ENCODE peak calls at places on chromosomes 6 and 20, in four cellular contexts. H is GM12878, P is K562, L is HepG2. N is an unnamed sample.

GRCh38 chr20:23963941-23964340 is 24.6 kb downstream of the GGTLC1 start:
- DNase-seq in H (no peak), P (no peak), L (no peak), N (no peak)

GRCh38 chr6:14317616-14318015 is 200.0 kb downstream of the CD83 start:
- DNase-seq in L (no peak), P (no peak), H (no peak), N (no peak)

GRCh38 chr6:41347349-41348050 is 12.1 kb downstream of the NCR2 start:
- DNase-seq in P (no peak), H (no peak), L (no peak), N (no peak)

GRCh38 chr6:27260339-27260738 is 12.8 kb downstream of the PRSS16 start:
- DNase-seq in L (no peak), P (no peak), H (no peak), N (no peak)

GRCh38 chr6:33375143-33375649 is 16.4 kb upstream of the KIFC1 start:
- DNase-seq in L (no peak), H (no peak), P (no peak), N (no peak)

GRCh38 chr20:4152696-4153235 is 137.4 kb upstream of the RNF24 start:
- DNase-seq in H (no peak), P (no peak), L (no peak), N (no peak)

GRCh38 chr6:166675736-166676135 is 48.7 kb upstream of the RPS6KA2 start:
- DNase-seq in P (no peak), H (no peak), L (peak; percentile 13), N (no peak)

GRCh38 chr6:14975124-14975815 is 270.6 kb upstream of the JARID2 start:
- DNase-seq in P (peak; percentile 24), H (no peak), L (no peak), N (no peak)

GRCh38 chr6:25193147-25193864 is 85.9 kb upstream of the CARMIL1 start:
- DNase-seq in P (no peak), L (no peak), H (no peak), N (no peak)

GRCh38 chr6:125255201-125255600 is 46.6 kb downstream of the HDDC2 start:
- DNase-seq in P (no peak), H (no peak), L (no peak), N (no peak)

GRCh38 chr6:2110504-2110903 is 134.9 kb downstream of the GMDS start:
- DNase-seq in P (no peak), H (peak; percentile 1), L (no peak), N (no peak)

GRCh38 chr6:170018422-170019258 is 267.2 kb downstream of the ERMARD start:
- DNase-seq in L (no peak), H (no peak), P (no peak), N (no peak)

GRCh38 chr6:78025501-78025900 is 372.7 kb downstream of the MEI4 start:
- DNase-seq in P (no peak), H (no peak), L (no peak), N (no peak)

GRCh38 chr6:158655569-158656450 is 6.0 kb downstream of the SYTL3 start:
- DNase-seq in H (no peak), L (no peak), P (no peak), N (no peak)

GRCh38 chr6:139776051-139776450 is 401.6 kb upstream of the CITED2 start:
- DNase-seq in P (no peak), L (peak; percentile 61), H (no peak), N (no peak)

GRCh38 chr6:169886631-169887227 is 135.3 kb downstream of the ERMARD start:
- DNase-seq in H (no peak), L (no peak), P (no peak), N (no peak)

GRCh38 chr20:17498181-17498580 is 33.0 kb downstream of the BFSP1 start:
- DNase-seq in H (no peak), P (no peak), L (no peak), N (no peak)

GRCh38 chr6:106421491-106421890 is 61.0 kb downstream of the CRYBG1 start:
- DNase-seq in P (no peak), H (no peak), L (no peak), N (no peak)

GRCh38 chr20:34220581-34220980 is 20.6 kb upstream of the ASIP start:
- DNase-seq in L (no peak), H (no peak), P (no peak), N (no peak)
- TF ChIP-seq BHLHE40 in L (no peak), H (no peak), P (no peak), N (no peak)

DNA sequence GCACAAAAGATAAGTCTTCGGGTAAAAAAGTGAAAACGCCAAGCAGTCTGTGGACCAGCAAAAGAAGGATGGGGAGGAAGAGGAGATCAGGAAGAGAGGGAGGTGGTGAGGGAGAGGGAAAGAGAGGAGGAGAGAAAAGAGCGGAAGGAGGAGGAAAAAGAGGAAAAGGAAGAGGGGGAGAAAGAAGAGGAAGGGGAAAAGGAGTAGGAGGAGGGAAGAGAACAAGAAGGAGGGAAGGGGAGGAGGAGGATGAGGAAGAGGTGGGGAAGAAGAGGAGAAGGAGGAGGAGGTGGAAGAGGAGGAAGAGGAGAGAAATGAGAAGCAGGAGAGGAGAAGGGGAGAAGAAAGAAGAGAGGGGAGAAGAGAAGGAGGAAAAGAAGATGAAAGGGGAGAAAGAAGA is 6.5 kb downstream of the LY86 start:
- DNase-seq in H (no peak), P (no peak), L (no peak), N (no peak)
- TF ChIP-seq SP1 in H (no peak), P (no peak), L (no peak), N (no peak)

GRCh38 chr20:63877755-63878470 is 12.8 kb downstream of the TPD52L2 start:
- DNase-seq in H (no peak), L (no peak), P (no peak), N (no peak)

GRCh38 chr20:63876489-63877036 is 11.5 kb downstream of the TPD52L2 start:
- DNase-seq in L (no peak), H (no peak), P (no peak), N (no peak)

GRCh38 chr20:63874254-63874653 is 9.2 kb downstream of the TPD52L2 start:
- DNase-seq in P (no peak), H (no peak), L (no peak), N (no peak)

GRCh38 chr20:63868264-63868663 is 3.2 kb downstream of the TPD52L2 start:
- DNase-seq in P (no peak), H (no peak), L (no peak), N (no peak)

GRCh38 chr20:63873477-63873971 is 8.5 kb downstream of the TPD52L2 start:
- DNase-seq in H (no peak), P (no peak), L (no peak), N (no peak)
- TF ChIP-seq BHLHE40 in H (no peak), P (no peak), L (no peak), N (no peak)

GRCh38 chr6:150751296-150751695 is 114.2 kb upstream of the MTHFD1L start:
- DNase-seq in H (no peak), P (no peak), L (no peak), N (no peak)
- TF ChIP-seq SP1 in H (no peak), P (no peak), L (no peak), N (no peak)

DNA sequence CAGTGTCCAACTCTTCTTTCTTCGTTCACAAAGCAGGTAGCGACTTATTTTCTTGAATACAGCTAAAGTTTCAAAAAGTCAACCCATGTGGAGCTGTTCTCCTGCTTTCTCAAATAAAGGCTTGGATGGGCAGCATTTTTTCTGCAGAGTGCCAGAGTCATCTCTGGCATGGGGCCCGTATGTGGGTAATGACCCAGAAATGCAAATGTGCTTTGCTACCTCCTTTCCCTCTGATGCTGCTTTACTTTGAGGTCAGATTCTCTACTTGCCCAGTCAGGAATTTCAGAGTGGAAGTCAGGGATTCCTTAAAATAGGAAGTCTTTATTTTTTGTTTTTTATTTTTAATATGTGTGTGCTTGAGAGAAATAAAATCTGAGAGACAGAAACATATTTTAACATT is 4.9 kb downstream of the NKAIN2 start:
- DNase-seq in L (no peak), P (no peak), H (no peak), N (no peak)
- TF ChIP-seq BHLHE40 in L (no peak), P (no peak), H (no peak), N (no peak)

DNA sequence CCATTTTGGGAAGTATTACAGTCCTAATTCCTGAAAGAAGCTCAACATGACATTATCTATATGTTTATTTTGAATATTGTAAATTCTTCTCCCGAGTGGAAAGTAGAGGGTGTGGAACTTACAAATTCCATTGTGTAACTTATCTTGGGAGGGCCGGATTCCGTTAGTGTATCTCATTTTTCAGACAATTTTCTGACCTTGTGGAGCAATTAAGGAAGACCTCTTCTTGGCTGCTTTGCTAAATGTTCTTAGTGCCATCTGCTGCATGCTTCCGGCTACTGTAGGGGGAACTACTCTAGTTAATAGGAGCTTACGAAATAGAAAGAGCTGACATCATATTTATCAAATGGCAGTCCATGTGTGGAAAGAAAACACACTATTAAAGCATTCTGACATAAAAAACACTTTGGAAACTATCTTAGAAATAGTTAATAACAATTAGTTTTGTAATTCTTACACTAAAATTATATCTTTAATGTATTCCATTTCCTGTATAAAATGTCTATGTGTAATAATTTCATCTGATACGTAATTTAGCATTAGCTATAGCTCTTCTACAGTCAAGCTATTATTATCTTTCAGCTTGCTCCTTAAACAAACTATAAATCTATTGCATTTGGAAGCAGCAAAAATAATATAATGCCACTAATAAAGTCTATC is 41.5 kb upstream of the KCNQ5 start:
- DNase-seq in L (peak; percentile 9), H (no peak), P (peak; percentile 75), N (peak; percentile 34)
- TF ChIP-seq SP1 in L (no peak), H (no peak), P (no peak), N (no peak)

GRCh38 chr6:16168858-16169257 is 40.0 kb downstream of the MYLIP start:
- DNase-seq in L (peak; percentile 32), P (peak; percentile 38), H (peak; percentile 32), N (no peak)
- TF ChIP-seq BHLHE40 in L (no peak), P (no peak), H (no peak), N (no peak)

GRCh38 chr6:150830409-150831165 is 34.9 kb upstream of the MTHFD1L start:
- DNase-seq in L (no peak), P (no peak), H (no peak), N (no peak)
- TF ChIP-seq SP1 in L (no peak), P (no peak), H (no peak), N (no peak)

GRCh38 chr20:63610581-63611435 is 16.1 kb downstream of the GMEB2 start:
- DNase-seq in L (no peak), P (no peak), H (no peak), N (no peak)
- TF ChIP-seq BHLHE40 in L (no peak), P (no peak), H (no peak), N (no peak)

N was measured in HEK293T.